ENCODE peak calls at places on chromosomes 1 and 21, in four cellular contexts. S is activated naive CD8-positive, alpha-beta T cell treated with anti-CD3 and anti-CD28 coated beads, Interleukin-2, amount 10 ng/mL, durations not matched to agents 7 days and 5 days; J is anterior cingulate cortex; F is activated CD4-positive, alpha-beta T cell treated with anti-CD3 and anti-CD28 coated beads, Interleukin-2, amount 50 U/mL, for 1 hour. R is an unnamed sample.

GRCh38 chr21:35147439-35147838 is 98.3 kb upstream of the RUNX1 start:
- DNase-seq in J (no peak), F (no peak), S (no peak), R (no peak)

GRCh38 chr1:183583466-183583865 is 6.8 kb downstream of the NCF2 start:
- DNase-seq in J (no peak), F (no peak), S (no peak), R (no peak)

GRCh38 chr1:64212023-64212422 is 8.6 kb downstream of the UBE2U start:
- DNase-seq in F (no peak), J (no peak), S (no peak), R (no peak)

GRCh38 chr1:85850238-85850637 is 142.0 kb upstream of the ZNHIT6 start:
- DNase-seq in S (no peak), F (no peak), J (no peak), R (no peak)

GRCh38 chr1:236311040-236311439 is 29.3 kb upstream of the ERO1B start:
- DNase-seq in F (no peak), S (no peak), J (no peak), R (no peak)

GRCh38 chr1:58500036-58500435 is 46.5 kb downstream of the OMA1 start:
- DNase-seq in F (no peak), J (no peak), S (no peak), R (no peak)

GRCh38 chr1:28258628-28259251 is 578 bp upstream of the SESN2 start:
- DNase-seq in S (no peak), J (no peak), F (no peak), R (no peak)

GRCh38 chr1:97610748-97611147 is 310.1 kb downstream of the DPYD start:
- DNase-seq in F (no peak), J (no peak), S (no peak), R (no peak)

GRCh38 chr1:112393634-112393976 is 2.4 kb upstream of the CTTNBP2NL start:
- DNase-seq in J (no peak), S (no peak), F (no peak), R (no peak)

GRCh38 chr1:2644591-2645101 is 11.8 kb upstream of the MMEL1 start:
- DNase-seq in S (peak), F (no peak), J (no peak), R (no peak)

GRCh38 chr21:15592271-15592860 is 137.4 kb upstream of the USP25 start:
- DNase-seq in S (no peak), J (no peak), F (no peak), R (no peak)

GRCh38 chr1:9621032-9621431 is 30.5 kb upstream of the PIK3CD start:
- DNase-seq in F (no peak), S (no peak), J (no peak), R (no peak)

GRCh38 chr1:93878889-93879586 is at the start of gene DNTTIP2:
- DNase-seq in J (peak), S (peak), F (peak), R (peak)

GRCh38 chr21:27776925-27777553 is 810.2 kb upstream of the ADAMTS5 start:
- DNase-seq in F (no peak), S (no peak), J (no peak), R (no peak)

GRCh38 chr1:16971330-16972209 is 8.8 kb downstream of the MFAP2 start:
- DNase-seq in F (no peak), J (no peak), S (no peak), R (no peak)

GRCh38 chr1:159941139-159941866 is 4.1 kb downstream of the IGSF9 start:
- DNase-seq in J (no peak), F (no peak), S (no peak), R (no peak)

GRCh38 chr1:234270581-234271242 is 102.5 kb upstream of the COA6 start:
- DNase-seq in S (no peak), F (no peak), J (no peak), R (no peak)

GRCh38 chr1:61436016-61436415 is 288.9 kb downstream of the TM2D1 start:
- DNase-seq in J (no peak), S (no peak), F (no peak), R (no peak)

GRCh38 chr1:89719502-89720306 is 86.8 kb downstream of the LRRC8C start:
- DNase-seq in S (no peak), J (no peak), F (no peak), R (no peak)

GRCh38 chr21:33412832-33413519 is 9.8 kb downstream of the IFNGR2 start:
- DNase-seq in F (no peak), S (no peak), J (no peak), R (peak)

GRCh38 chr1:40257313-40257687 is 736 bp upstream of the ZMPSTE24 start:
- DNase-seq in S (no peak), J (peak), F (no peak), R (no peak)

GRCh38 chr1:201938440-201939005 is 7.8 kb downstream of the LMOD1 start:
- DNase-seq in J (no peak), F (no peak), S (no peak), R (no peak)

GRCh38 chr1:107870691-107871090 is 94.3 kb downstream of the VAV3 start:
- DNase-seq in S (no peak), F (no peak), J (no peak), R (no peak)

GRCh38 chr21:43681650-43682049 is 22.3 kb downstream of the RRP1B start:
- DNase-seq in S (no peak), J (no peak), F (no peak), R (no peak)

GRCh38 chr1:153540394-153541361 is at the start of gene S100A5:
- DNase-seq in J (no peak), F (peak), S (peak), R (peak)

GRCh38 chr1:171985639-171986038 is 144.3 kb downstream of the DNM3 start:
- DNase-seq in F (no peak), J (peak), S (no peak), R (no peak)

GRCh38 chr1:115781343-115781742 is 12.8 kb upstream of the CASQ2 start:
- DNase-seq in J (no peak), F (no peak), S (no peak), R (no peak)

GRCh38 chr21:34728479-34728878 is 59.7 kb downstream of the CLIC6 start:
- DNase-seq in F (no peak), S (no peak), J (no peak), R (no peak)

GRCh38 chr1:9700340-9700739 is 48.8 kb downstream of the PIK3CD start:
- DNase-seq in S (no peak), J (no peak), F (no peak), R (no peak)

GRCh38 chr1:118945460-118945859 is 42.7 kb downstream of the TBX15 start:
- DNase-seq in J (no peak), S (no peak), F (no peak), R (no peak)

GRCh38 chr1:114384922-114385321 is 126.1 kb downstream of the TRIM33 start:
- DNase-seq in F (no peak), J (no peak), S (no peak), R (no peak)

GRCh38 chr1:156836041-156836654 is 19.5 kb upstream of the SH2D2A start:
- DNase-seq in F (no peak), S (no peak), J (no peak), R (no peak)

GRCh38 chr1:71843023-71843422 is 439.3 kb downstream of the NEGR1 start:
- DNase-seq in F (no peak), S (no peak), J (no peak), R (no peak)

GRCh38 chr1:235079443-235079967 is 49.1 kb downstream of the TOMM20 start:
- DNase-seq in S (no peak), F (no peak), J (no peak), R (peak)

GRCh38 chr1:221865808-221866207 is 123.9 kb upstream of the DUSP10 start:
- DNase-seq in S (no peak), J (no peak), F (no peak), R (no peak)

GRCh38 chr21:44390886-44391285 is 37.5 kb downstream of the TRPM2 start:
- DNase-seq in F (no peak), J (no peak), S (no peak), R (no peak)

GRCh38 chr21:45286671-45287437 is 841 bp downstream of the POFUT2 start:
- DNase-seq in F (no peak), J (no peak), S (peak), R (peak)

GRCh38 chr1:237383825-237384612 is 342.0 kb downstream of the RYR2 start:
- DNase-seq in F (no peak), J (no peak), S (no peak), R (no peak)

GRCh38 chr21:34732388-34732821 is 63.6 kb downstream of the CLIC6 start:
- DNase-seq in J (no peak), F (no peak), S (no peak), R (no peak)

R was measured in Peyer's patch.